ENCODE peak calls at places on chromosome 21, in nine cellular contexts. U, T, L, D, Q, E, N, C and X are unnamed samples.

GRCh38 chr21:35011681-35012080 is 37.4 kb downstream of the RUNX1 start:
- ATAC-seq in N (no peak), T (no peak), D (no peak), E (peak), Q (no peak), U (no peak), L (no peak), C (no peak), X (peak)

GRCh38 chr21:46551636-46552241 is 53.1 kb downstream of the S100B start:
- ATAC-seq in D (no peak), E (peak), C (no peak), L (no peak), N (peak), Q (peak), U (peak), T (peak), X (peak)

GRCh38 chr21:37932936-37933335 is 16.7 kb upstream of the KCNJ6 start:
- ATAC-seq in T (no peak), C (no peak), D (no peak), L (no peak), E (no peak), U (no peak), Q (no peak), N (no peak), X (no peak)

GRCh38 chr21:44708213-44708865 is 3.0 kb downstream of the TSPEAR start:
- ATAC-seq in E (no peak), Q (no peak), N (no peak), T (no peak), L (no peak), D (no peak), U (no peak), C (peak), X (no peak)

GRCh38 chr21:46662367-46662654 is 26.8 kb downstream of the PRMT2 start:
- ATAC-seq in T (no peak), D (no peak), Q (no peak), L (no peak), U (no peak), C (no peak), N (no peak), E (no peak), X (peak)

GRCh38 chr21:39050839-39051560 is 132.3 kb downstream of the PSMG1 start:
- ATAC-seq in N (peak), U (no peak), D (no peak), Q (no peak), T (no peak), E (no peak), L (no peak), C (peak), X (no peak)

GRCh38 chr21:39955326-39955725 is 88.1 kb downstream of the PCP4 start:
- ATAC-seq in T (no peak), U (no peak), L (no peak), N (no peak), D (no peak), Q (no peak), C (no peak), E (no peak), X (no peak)

GRCh38 chr21:15524855-15525254 is 204.9 kb upstream of the USP25 start:
- ATAC-seq in E (no peak), L (no peak), U (no peak), T (no peak), C (no peak), N (no peak), D (no peak), Q (peak), X (no peak)

GRCh38 chr21:14492890-14493289 is 53.2 kb downstream of the SAMSN1 start:
- ATAC-seq in U (no peak), E (no peak), L (no peak), T (no peak), N (no peak), Q (no peak), D (no peak), C (no peak), X (no peak)

GRCh38 chr21:42430570-42430969 is 26.9 kb downstream of the UBASH3A start:
- ATAC-seq in N (no peak), Q (no peak), E (no peak), T (no peak), U (no peak), L (no peak), C (no peak), D (no peak), X (no peak)

GRCh38 chr21:44704636-44705001 is 6.8 kb downstream of the TSPEAR start:
- ATAC-seq in T (no peak), L (no peak), Q (no peak), E (no peak), C (no peak), N (no peak), U (no peak), D (no peak), X (no peak)

GRCh38 chr21:42721341-42721824 is 68.0 kb downstream of the PDE9A start:
- ATAC-seq in N (peak), U (no peak), L (no peak), C (peak), D (no peak), E (no peak), Q (no peak), T (no peak), X (no peak)